ENCODE peak calls at places on chromosomes 5 and 9, in six cellular contexts. One of them, this sample, is unnamed.

GRCh38 chr9:120477534-120478001 is 102.4 kb downstream of the CDK5RAP2 start:
- DNase-seq in bronchial epithelial cell: peak
- DNase-seq in GM03348: peak
- DNase-seq in astrocyte of the hippocampus: peak
- DNase-seq in fibroblast of lung: peak
- DNase-seq in psoas muscle: peak
- DNase-seq in this sample: peak

GRCh38 chr9:13532407-13532806 is 252.9 kb upstream of the MPDZ start:
- DNase-seq in bronchial epithelial cell: peak
- DNase-seq in astrocyte of the hippocampus: peak
- DNase-seq in fibroblast of lung: no peak
- DNase-seq in GM03348: no peak
- DNase-seq in psoas muscle: no peak
- DNase-seq in this sample: no peak

GRCh38 chr5:167030500-167031120 is 1260.8 kb upstream of the WWC1 start:
- DNase-seq in GM03348: peak
- DNase-seq in bronchial epithelial cell: no peak
- DNase-seq in astrocyte of the hippocampus: no peak
- DNase-seq in fibroblast of lung: no peak
- DNase-seq in psoas muscle: no peak
- DNase-seq in this sample: no peak

GRCh38 chr5:107271682-107272350 is 398.9 kb downstream of the EFNA5 start:
- DNase-seq in GM03348: no peak
- DNase-seq in bronchial epithelial cell: no peak
- DNase-seq in astrocyte of the hippocampus: no peak
- DNase-seq in psoas muscle: no peak
- DNase-seq in fibroblast of lung: no peak
- DNase-seq in this sample: no peak

GRCh38 chr9:106621299-106621920 is 241.6 kb upstream of the ZNF462 start:
- DNase-seq in astrocyte of the hippocampus: peak
- DNase-seq in fibroblast of lung: peak
- DNase-seq in psoas muscle: no peak
- DNase-seq in bronchial epithelial cell: no peak
- DNase-seq in GM03348: no peak
- DNase-seq in this sample: no peak

GRCh38 chr5:3220638-3221288 is 374.9 kb upstream of the IRX1 start:
- DNase-seq in astrocyte of the hippocampus: no peak
- DNase-seq in fibroblast of lung: no peak
- DNase-seq in bronchial epithelial cell: no peak
- DNase-seq in psoas muscle: no peak
- DNase-seq in GM03348: no peak
- DNase-seq in this sample: no peak

GRCh38 chr5:68528877-68529276 is 313.3 kb downstream of the PIK3R1 start:
- DNase-seq in fibroblast of lung: no peak
- DNase-seq in astrocyte of the hippocampus: no peak
- DNase-seq in GM03348: no peak
- DNase-seq in bronchial epithelial cell: peak
- DNase-seq in psoas muscle: no peak
- DNase-seq in this sample: no peak

GRCh38 chr5:16740476-16740875 is 123.7 kb upstream of the RETREG1 start:
- DNase-seq in psoas muscle: no peak
- DNase-seq in astrocyte of the hippocampus: peak
- DNase-seq in fibroblast of lung: no peak
- DNase-seq in bronchial epithelial cell: no peak
- DNase-seq in GM03348: no peak
- DNase-seq in this sample: no peak

GRCh38 chr5:168291281-168291960 is at the start of gene WWC1:
- DNase-seq in astrocyte of the hippocampus: peak
- DNase-seq in GM03348: peak
- DNase-seq in bronchial epithelial cell: peak
- DNase-seq in psoas muscle: peak
- DNase-seq in fibroblast of lung: peak
- DNase-seq in this sample: peak

GRCh38 chr9:89529243-89530030 is 31.5 kb upstream of the SEMA4D start:
- DNase-seq in astrocyte of the hippocampus: no peak
- DNase-seq in psoas muscle: no peak
- DNase-seq in bronchial epithelial cell: no peak
- DNase-seq in GM03348: no peak
- DNase-seq in fibroblast of lung: no peak
- DNase-seq in this sample: no peak

This sample was measured in fibroblast of gingiva.